ENCODE peak calls at places on chromosomes 7 and 10, in seven cellular contexts. T is mammary epithelial cell, J is HCT116, U is astrocyte, R is dorsolateral prefrontal cortex, F is hepatocyte, P is Panc1. G is an unnamed sample.

GRCh38 chr7:84647797-84648762 is 453.5 kb upstream of the SEMA3A start:
- DNase-seq in J (no peak), T (no peak), P (no peak), F (no peak), U (peak), R (no peak), G (no peak)

GRCh38 chr7:151871904-151872303 is 5.0 kb downstream of the PRKAG2 start:
- DNase-seq in F (no peak), J (no peak), T (no peak), R (no peak), P (no peak), U (no peak), G (no peak)

GRCh38 chr7:158123214-158123613 is 464.4 kb downstream of the PTPRN2 start:
- DNase-seq in F (no peak), U (no peak), J (no peak), R (no peak), T (no peak), P (no peak), G (no peak)

GRCh38 chr10:7152341-7152740 is 258.5 kb downstream of the SFMBT2 start:
- DNase-seq in R (no peak), P (no peak), J (no peak), T (no peak), U (no peak), F (no peak), G (no peak)

GRCh38 chr7:55546826-55547225 is 25.5 kb downstream of the VOPP1 start:
- DNase-seq in R (peak), P (peak), T (peak), U (peak), F (peak), J (peak), G (peak)

GRCh38 chr10:110868981-110869380 is 2.7 kb upstream of the PDCD4 start:
- DNase-seq in J (no peak), T (no peak), U (no peak), P (no peak), F (no peak), R (no peak), G (no peak)

GRCh38 chr10:43250925-43251663 is 15.8 kb downstream of the RASGEF1A start:
- DNase-seq in T (no peak), P (no peak), F (no peak), R (no peak), U (no peak), J (no peak), G (no peak)

GRCh38 chr7:122305475-122306319 is 1.1 kb upstream of the FEZF1 start:
- DNase-seq in J (peak), F (peak), U (no peak), P (no peak), R (no peak), T (no peak), G (no peak)

GRCh38 chr10:106830466-106830865 is 334.0 kb downstream of the SORCS1 start:
- DNase-seq in T (no peak), R (no peak), P (no peak), F (no peak), J (no peak), U (no peak), G (no peak)

GRCh38 chr10:80537086-80537704 is 507 bp upstream of the SH2D4B start:
- DNase-seq in J (no peak), R (no peak), P (no peak), T (no peak), F (no peak), U (no peak), G (no peak)

GRCh38 chr10:11901454-11902431 is 78.6 kb downstream of the PROSER2 start:
- DNase-seq in T (no peak), U (no peak), J (no peak), F (peak), P (no peak), R (no peak), G (no peak)

GRCh38 chr10:7917736-7918135 is 99.4 kb downstream of the TAF3 start:
- DNase-seq in R (no peak), F (no peak), U (no peak), J (no peak), T (no peak), P (no peak), G (no peak)

GRCh38 chr7:119733480-119733879 is 539.5 kb upstream of the KCND2 start:
- DNase-seq in F (no peak), R (no peak), T (peak), U (peak), P (no peak), J (no peak), G (peak)

GRCh38 chr7:111801277-111801676 is 239.0 kb upstream of the IMMP2L start:
- DNase-seq in R (no peak), U (no peak), J (no peak), T (no peak), F (no peak), P (no peak), G (no peak)

GRCh38 chr10:79152423-79152817 is 83.7 kb downstream of the ZMIZ1 start:
- DNase-seq in T (peak), P (no peak), U (no peak), J (no peak), R (no peak), F (no peak), G (peak)

GRCh38 chr7:29499932-29500331 is 63.7 kb upstream of the PRR15 start:
- DNase-seq in T (no peak), P (no peak), J (no peak), R (no peak), F (no peak), U (no peak), G (no peak)

GRCh38 chr7:80584778-80585177 is 53.7 kb upstream of the CD36 start:
- DNase-seq in U (peak), F (peak), J (no peak), P (no peak), R (no peak), T (peak), G (peak)

GRCh38 chr10:91190388-91190870 is 30.0 kb upstream of the PCGF5 start:
- DNase-seq in T (no peak), J (no peak), F (no peak), U (peak), R (no peak), P (no peak), G (no peak)

GRCh38 chr10:36882781-36883180 is 242.6 kb upstream of the ANKRD30A start:
- DNase-seq in U (no peak), P (no peak), F (no peak), J (no peak), T (no peak), R (no peak), G (no peak)

GRCh38 chr7:825386-825785 is 6.9 kb upstream of the SUN1 start:
- DNase-seq in U (peak), P (no peak), R (no peak), T (no peak), F (no peak), J (no peak), G (no peak)

GRCh38 chr7:99252166-99252895 is 20.3 kb upstream of the MYH16 start:
- DNase-seq in R (no peak), F (no peak), P (no peak), T (no peak), U (no peak), J (no peak), G (no peak)

GRCh38 chr10:111113961-111114830 is 37.4 kb downstream of the ADRA2A start:
- DNase-seq in T (no peak), P (no peak), F (no peak), J (no peak), R (no peak), U (no peak), G (no peak)

GRCh38 chr10:117441812-117442443 is 66.7 kb upstream of the PDZD8 start:
- DNase-seq in T (peak), P (no peak), R (no peak), U (peak), F (peak), J (no peak), G (peak)

GRCh38 chr7:6533893-6534804 is 17.1 kb downstream of the GRID2IP start:
- DNase-seq in J (no peak), F (no peak), R (no peak), U (no peak), T (no peak), P (no peak), G (no peak)

GRCh38 chr10:91034494-91035157 is 113.7 kb upstream of the ANKRD1 start:
- DNase-seq in T (no peak), J (no peak), U (peak), P (no peak), F (peak), R (peak), G (peak)

GRCh38 chr7:142711722-142712616 is 37.3 kb upstream of the PRSS1 start:
- DNase-seq in U (peak), F (peak), T (peak), P (peak), R (no peak), J (peak), G (peak)

GRCh38 chr7:4003536-4003935 is 678.6 kb upstream of the FOXK1 start:
- DNase-seq in U (no peak), P (no peak), J (no peak), R (no peak), T (peak), F (peak), G (peak)

GRCh38 chr7:31734456-31734855 is 47.4 kb downstream of the PPP1R17 start:
- DNase-seq in T (peak), J (no peak), P (no peak), F (no peak), U (no peak), R (no peak), G (peak)

GRCh38 chr10:68007356-68007755 is 67.7 kb downstream of the HERC4 start:
- DNase-seq in P (no peak), R (no peak), J (no peak), F (no peak), T (no peak), U (no peak), G (no peak)

GRCh38 chr7:132456418-132456817 is 119.9 kb downstream of the PLXNA4 start:
- DNase-seq in J (no peak), P (no peak), U (no peak), T (no peak), R (no peak), F (no peak), G (no peak)

GRCh38 chr10:47384148-47384921 is at the start of gene ZNF488:
- DNase-seq in U (peak), R (peak), F (peak), P (no peak), J (peak), T (peak), G (peak)

GRCh38 chr7:70583965-70584883 is 547.7 kb upstream of the GALNT17 start:
- DNase-seq in R (no peak), P (no peak), F (no peak), T (no peak), J (no peak), U (no peak), G (no peak)

GRCh38 chr10:101013365-101013825 is 13.8 kb downstream of the LZTS2 start:
- DNase-seq in J (no peak), R (no peak), T (peak), P (no peak), U (no peak), F (no peak), G (no peak)
- H3K27ac ChIP-seq in J (peak), R (peak), T (peak), P (no peak), U (peak), F (no peak), G (peak)

GRCh38 chr7:129719980-129720732 is 108.6 kb downstream of the NRF1 start:
- DNase-seq in T (no peak), P (no peak), J (no peak), R (no peak), F (no peak), U (no peak), G (no peak)
- H3K27ac ChIP-seq in T (no peak), P (no peak), J (no peak), R (no peak), F (peak), U (no peak), G (no peak)

GRCh38 chr10:103621778-103622115 is 128.2 kb downstream of the NEURL1 start:
- DNase-seq in U (no peak), J (no peak), P (no peak), T (no peak), R (no peak), F (no peak), G (no peak)
- H3K27ac ChIP-seq in U (no peak), J (no peak), P (no peak), T (no peak), R (peak), F (no peak), G (peak)

GRCh38 chr7:147879116-147879750 is 711.3 kb upstream of the C7orf33 start:
- DNase-seq in J (no peak), R (no peak), T (no peak), U (no peak), P (no peak), F (no peak), G (no peak)
- H3K27ac ChIP-seq in J (no peak), R (peak), T (no peak), U (no peak), P (no peak), F (peak), G (no peak)

GRCh38 chr7:47602272-47603004 is 20.5 kb upstream of the TNS3 start:
- DNase-seq in T (peak), U (no peak), J (no peak), R (no peak), P (no peak), F (no peak), G (peak)
- H3K27ac ChIP-seq in T (peak), U (peak), J (no peak), R (no peak), P (peak), F (peak), G (peak)

GRCh38 chr7:26167293-26167934 is 15.4 kb downstream of the NFE2L3 start:
- DNase-seq in J (no peak), F (no peak), U (no peak), R (no peak), P (no peak), T (no peak), G (no peak)
- H3K27ac ChIP-seq in J (no peak), F (peak), U (no peak), R (no peak), P (peak), T (no peak), G (no peak)

G was measured in RWPE1.